ENCODE peak calls at places on chromosomes 13 and 19, in seven cellular contexts. T, M, H, B, N, I and W are unnamed samples.

GRCh38 chr19:2391118-2391725 is 31.2 kb downstream of the TMPRSS9 start:
- DNase-seq in T (peak), M (peak), H (peak), B (no peak), N (peak), I (no peak), W (peak)

GRCh38 chr19:14300281-14300680 is 81.0 kb upstream of the ADGRE5 start:
- DNase-seq in T (no peak), M (no peak), H (peak), B (no peak), N (no peak), I (no peak), W (no peak)

GRCh38 chr13:42277618-42278276 is 5.8 kb downstream of the AKAP11 start:
- DNase-seq in T (no peak), M (peak), H (no peak), B (no peak), N (peak), I (no peak), W (no peak)

GRCh38 chr19:35904312-35905068 is 2.2 kb downstream of the HCST start:
- DNase-seq in T (no peak), M (no peak), H (no peak), B (no peak), N (no peak), I (no peak), W (no peak)

GRCh38 chr19:37943480-37943879 is 36.5 kb downstream of the SIPA1L3 start:
- DNase-seq in T (peak), M (no peak), H (no peak), B (no peak), N (no peak), I (no peak), W (no peak)

GRCh38 chr13:30704596-30704995 is 30.7 kb upstream of the ALOX5AP start:
- DNase-seq in T (no peak), M (no peak), H (no peak), B (no peak), N (no peak), I (no peak), W (no peak)

GRCh38 chr13:39531646-39532045 is 71.3 kb downstream of the LHFPL6 start:
- DNase-seq in T (no peak), M (peak), H (no peak), B (no peak), N (peak), I (no peak), W (no peak)

GRCh38 chr13:69857188-69857821 is 250.3 kb upstream of the ATXN8OS start:
- DNase-seq in T (peak), M (peak), H (peak), B (no peak), N (peak), I (no peak), W (peak)

GRCh38 chr19:45976180-45976579 is 2.5 kb upstream of the NOVA2 start:
- DNase-seq in T (no peak), M (no peak), H (peak), B (no peak), N (peak), I (no peak), W (no peak)

GRCh38 chr13:46748300-46748699 is 48.7 kb downstream of the ESD start:
- DNase-seq in T (no peak), M (no peak), H (no peak), B (no peak), N (no peak), I (no peak), W (no peak)

GRCh38 chr13:29270536-29271045 is 324.9 kb downstream of the SLC7A1 start:
- DNase-seq in T (no peak), M (no peak), H (no peak), B (no peak), N (no peak), I (no peak), W (no peak)

GRCh38 chr13:51148952-51149573 is 38.0 kb upstream of the C13orf42 start:
- DNase-seq in T (peak), M (peak), H (peak), B (peak), N (peak), I (no peak), W (peak)

GRCh38 chr19:31516756-31517155 is 167.5 kb upstream of the TSHZ3 start:
- DNase-seq in T (no peak), M (no peak), H (peak), B (no peak), N (no peak), I (no peak), W (no peak)

GRCh38 chr13:24921881-24922280 is 157.9 kb downstream of the RNF17 start:
- DNase-seq in T (no peak), M (no peak), H (no peak), B (no peak), N (no peak), I (no peak), W (peak)

GRCh38 chr13:78719367-78719766 is 60.4 kb upstream of the OBI1 start:
- DNase-seq in T (no peak), M (no peak), H (no peak), B (no peak), N (no peak), I (no peak), W (no peak)

GRCh38 chr13:40172878-40173277 is 493.6 kb downstream of the FOXO1 start:
- DNase-seq in T (no peak), M (no peak), H (no peak), B (no peak), N (no peak), I (no peak), W (no peak)

GRCh38 chr13:110869805-110870706 is 44.8 kb downstream of the ANKRD10 start:
- DNase-seq in T (peak), M (peak), H (peak), B (peak), N (peak), I (peak), W (peak)

GRCh38 chr19:14614099-14614412 is 31.2 kb downstream of the CLEC17A start:
- DNase-seq in T (no peak), M (no peak), H (no peak), B (no peak), N (no peak), I (peak), W (no peak)

GRCh38 chr19:17125052-17125727 is 49.6 kb downstream of the MYO9B start:
- DNase-seq in T (no peak), M (peak), H (no peak), B (peak), N (peak), I (no peak), W (no peak)

GRCh38 chr19:29685326-29685725 is 20.1 kb downstream of the PLEKHF1 start:
- DNase-seq in T (no peak), M (peak), H (no peak), B (no peak), N (peak), I (no peak), W (no peak)

GRCh38 chr19:51198641-51199040 is 26.2 kb upstream of the CD33 start:
- DNase-seq in T (no peak), M (no peak), H (no peak), B (no peak), N (no peak), I (no peak), W (no peak)

GRCh38 chr19:47518139-47518538 is 3.3 kb upstream of the NAPA start:
- DNase-seq in T (no peak), M (peak), H (no peak), B (no peak), N (peak), I (no peak), W (no peak)

GRCh38 chr13:50403311-50403710 is 388.1 kb downstream of the KCNRG start:
- DNase-seq in T (peak), M (no peak), H (no peak), B (peak), N (no peak), I (no peak), W (no peak)

GRCh38 chr13:32586022-32586900 is at the start of gene PDS5B:
- DNase-seq in T (peak), M (peak), H (peak), B (peak), N (peak), I (peak), W (peak)

GRCh38 chr13:32587774-32588165 is 1.5 kb downstream of the PDS5B start:
- DNase-seq in T (no peak), M (peak), H (no peak), B (no peak), N (peak), I (no peak), W (no peak)

GRCh38 chr13:32582991-32583390 is 3.3 kb upstream of the PDS5B start:
- DNase-seq in T (no peak), M (no peak), H (no peak), B (no peak), N (no peak), I (no peak), W (no peak)

GRCh38 chr13:32585625-32586021 is 629 bp upstream of the PDS5B start:
- DNase-seq in T (peak), M (peak), H (peak), B (no peak), N (peak), I (no peak), W (no peak)

DNA sequence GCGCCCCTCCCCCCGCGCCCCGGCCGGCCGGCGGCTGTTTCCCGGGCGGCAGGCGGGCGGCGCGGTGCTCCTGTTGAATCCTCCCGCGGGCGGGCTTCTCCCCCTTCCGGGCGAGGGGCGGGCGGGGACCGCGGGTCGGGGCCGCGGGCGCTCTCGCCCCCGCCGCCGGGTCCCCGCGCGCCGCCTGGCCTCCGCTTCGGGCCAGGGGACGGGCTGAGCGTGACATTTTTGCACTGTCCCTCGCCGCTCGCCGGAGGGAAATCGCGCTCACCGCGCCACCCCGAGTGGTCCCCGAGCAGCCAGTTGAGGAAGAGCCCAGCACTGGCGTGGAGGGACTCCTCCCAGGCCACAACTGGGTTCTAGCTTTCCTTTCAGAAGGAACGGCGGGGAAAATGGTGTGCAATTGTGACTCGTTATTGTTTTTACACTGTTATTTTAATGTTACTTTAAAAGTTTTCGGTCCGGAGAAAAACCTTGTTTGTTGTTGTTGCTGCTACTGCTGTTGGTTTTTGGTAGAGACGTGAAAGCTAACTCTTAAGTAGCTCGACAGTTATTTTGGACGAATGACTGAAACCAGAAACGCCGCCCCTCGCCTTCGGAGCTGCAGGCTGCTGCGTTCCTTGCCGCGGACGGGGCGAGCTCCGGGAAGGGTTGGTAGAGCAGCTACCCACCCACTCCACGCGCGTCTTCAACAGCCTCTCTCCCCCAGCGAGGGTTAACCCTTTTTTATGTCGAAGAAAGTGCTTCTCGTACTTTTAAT is 942 bp downstream of the PDS5B start:
- DNase-seq in T (peak), M (peak), H (peak), B (peak), N (peak), I (peak), W (no peak)
- TF ChIP-seq CTCF in T (no peak), M (no peak), H (no peak), B (peak), N (no peak), I (no peak), W (no peak)

DNA sequence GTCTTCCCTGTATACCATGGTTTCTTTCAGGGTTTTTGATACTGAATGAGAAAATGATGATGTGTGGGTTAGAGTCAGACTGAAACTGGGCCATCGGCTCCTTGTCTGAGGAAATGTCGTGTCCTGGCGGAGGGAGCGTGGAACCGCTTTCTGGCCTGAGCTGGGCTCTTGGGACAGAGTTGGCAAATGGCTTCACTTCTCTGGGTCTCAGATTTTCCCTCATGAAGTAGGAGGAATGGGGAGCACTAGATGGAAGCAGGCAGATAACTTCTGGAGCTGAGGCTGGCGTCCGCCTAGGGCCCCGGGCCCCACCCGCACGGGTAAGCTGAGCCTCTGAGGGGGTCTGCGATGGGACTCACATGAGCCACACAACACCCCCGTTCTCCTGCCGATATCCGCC is 133.3 kb upstream of the WASF3 start:
- DNase-seq in T (no peak), M (no peak), H (no peak), B (no peak), N (no peak), I (no peak), W (no peak)
- H3K27ac ChIP-seq in T (peak), M (no peak), H (no peak), B (no peak), N (no peak), I (peak), W (no peak)

DNA sequence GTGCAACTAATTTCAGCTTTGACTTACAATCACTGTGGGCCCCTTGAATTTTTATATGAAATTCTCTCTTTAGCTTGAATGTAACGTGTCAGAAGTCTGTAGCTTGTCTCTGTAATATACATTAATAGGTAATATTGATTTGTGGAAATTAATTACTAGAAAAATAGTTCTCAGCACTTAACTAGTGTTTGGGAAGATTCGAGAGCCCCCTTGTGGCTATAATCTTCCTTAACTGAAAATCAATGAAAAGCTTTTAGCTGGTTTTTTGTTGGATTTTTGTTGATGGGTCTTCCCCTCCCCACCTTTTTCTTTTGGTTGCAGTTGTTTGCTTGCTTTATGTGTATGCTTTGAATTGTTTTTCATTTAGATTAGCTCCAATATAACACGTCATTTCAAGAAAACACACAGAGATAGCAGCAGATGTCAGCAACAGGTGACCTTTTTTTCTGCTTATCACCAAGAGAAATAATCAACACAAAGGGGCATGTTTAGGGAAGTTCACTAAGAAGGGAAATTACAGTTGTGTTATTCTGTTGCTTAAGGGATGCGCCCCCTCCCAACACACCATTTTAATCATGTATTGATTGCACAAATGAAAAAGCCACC is 176.8 kb downstream of the OXGR1 start:
- DNase-seq in T (peak), M (no peak), H (peak), B (no peak), N (peak), I (no peak), W (no peak)
- TF ChIP-seq CTCF in T (peak), M (peak), H (peak), B (no peak), N (peak), I (peak), W (peak)

DNA sequence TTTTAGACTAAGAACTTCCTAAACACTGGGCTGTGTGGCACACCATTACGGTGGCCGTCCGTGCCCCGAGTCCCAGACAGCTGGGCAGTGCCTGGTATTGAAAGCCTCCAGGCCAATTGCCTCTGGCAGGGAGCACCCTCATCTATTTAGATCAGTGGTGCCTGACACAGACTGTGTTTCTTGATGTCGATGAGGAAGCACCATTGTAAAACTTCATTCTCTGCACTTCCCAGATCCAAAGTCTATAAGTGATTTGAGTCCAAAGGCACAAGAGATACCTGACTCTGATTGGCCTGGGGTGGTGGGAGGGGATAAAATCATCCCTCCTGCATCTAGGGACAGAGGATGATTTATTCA is 8.5 kb upstream of the STK24 start:
- DNase-seq in T (no peak), M (no peak), H (no peak), B (no peak), N (no peak), I (no peak), W (no peak)
- H3K27ac ChIP-seq in T (peak), M (no peak), H (no peak), B (peak), N (no peak), I (no peak), W (peak)

GRCh38 chr19:6586726-6587092 is 4.2 kb downstream of the CD70 start:
- DNase-seq in T (no peak), M (no peak), H (no peak), B (no peak), N (no peak), I (no peak), W (no peak)
- TF ChIP-seq CTCF in T (no peak), M (no peak), H (no peak), B (no peak), N (no peak), I (no peak), W (no peak)

GRCh38 chr19:8308891-8309291 is 733 bp upstream of the CD320 start:
- DNase-seq in T (no peak), M (no peak), H (no peak), B (no peak), N (no peak), I (peak), W (no peak)
- H3K27ac ChIP-seq in T (peak), M (peak), H (peak), B (no peak), N (peak), I (peak), W (peak)

GRCh38 chr19:33176670-33177416 is 17.3 kb upstream of the LRP3 start:
- DNase-seq in T (peak), M (peak), H (peak), B (peak), N (peak), I (peak), W (peak)
- TF ChIP-seq CTCF in T (no peak), M (no peak), H (no peak), B (no peak), N (peak), I (peak), W (no peak)

GRCh38 chr19:8490395-8490760 is 12.1 kb downstream of the PRAM1 start:
- DNase-seq in T (no peak), M (no peak), H (peak), B (no peak), N (no peak), I (no peak), W (no peak)
- H3K27ac ChIP-seq in T (no peak), M (no peak), H (peak), B (peak), N (no peak), I (no peak), W (peak)

DNA sequence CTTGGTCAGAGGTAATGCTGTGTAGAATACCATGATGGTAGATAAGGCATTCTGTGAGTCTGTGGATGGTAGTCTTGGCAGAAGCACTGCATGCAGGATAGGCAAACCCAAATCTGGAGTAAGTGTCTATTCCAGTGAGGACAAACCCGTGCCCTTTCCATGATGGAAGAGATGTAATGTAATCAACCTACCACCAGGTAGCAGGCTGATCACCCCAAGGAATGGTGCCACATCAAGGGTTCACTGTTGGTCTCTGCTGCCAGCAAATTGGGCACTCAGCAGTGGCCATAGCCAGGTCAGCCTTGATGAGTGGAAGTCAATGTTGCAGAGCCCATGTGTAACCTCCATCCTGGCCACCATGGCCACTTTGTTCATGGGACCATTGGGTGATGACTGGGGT is 155.0 kb downstream of the RAP2A start:
- DNase-seq in T (no peak), M (no peak), H (peak), B (no peak), N (no peak), I (no peak), W (no peak)
- TF ChIP-seq CTCF in T (no peak), M (no peak), H (peak), B (no peak), N (no peak), I (no peak), W (no peak)

GRCh38 chr19:19513671-19514070 is 1.7 kb downstream of the TSSK6 start:
- DNase-seq in T (no peak), M (no peak), H (no peak), B (no peak), N (no peak), I (no peak), W (no peak)
- H3K27ac ChIP-seq in T (no peak), M (no peak), H (no peak), B (no peak), N (no peak), I (no peak), W (no peak)